ENCODE peak calls at places on chromosomes 5 and 9, in eight cellular contexts. M is AG09309, J is SK-N-SH, H is left ventricle myocardium inferior, S is right lobe of liver, A is kidney epithelial cell, K is AG04450, F is lower lobe of right lung. D is an unnamed sample.

GRCh38 chr9:106936680-106937079 is 73.7 kb downstream of the ZNF462 start:
- DNase-seq in M (no peak), J (no peak), H (no peak), S (no peak), A (no peak), K (no peak), F (no peak), D (no peak)

GRCh38 chr5:72093231-72093630 is 14.0 kb upstream of the MAP1B start:
- DNase-seq in M (no peak), J (no peak), H (no peak), S (no peak), A (no peak), K (no peak), F (no peak), D (no peak)

GRCh38 chr9:33860200-33860871 is 43.4 kb downstream of the UBE2R2 start:
- DNase-seq in M (no peak), J (peak), H (no peak), S (no peak), A (no peak), K (no peak), F (no peak), D (no peak)

GRCh38 chr5:79990205-79990597 is 861 bp downstream of the MTX3 start:
- DNase-seq in M (no peak), J (no peak), H (no peak), S (no peak), A (no peak), K (no peak), F (no peak), D (no peak)

GRCh38 chr5:137146402-137146889 is 352.7 kb downstream of the SPOCK1 start:
- DNase-seq in M (peak), J (no peak), H (no peak), S (no peak), A (peak), K (peak), F (no peak), D (peak)

GRCh38 chr9:98929866-98930265 is 13.8 kb upstream of the COL15A1 start:
- DNase-seq in M (no peak), J (no peak), H (no peak), S (no peak), A (no peak), K (peak), F (no peak), D (no peak)

GRCh38 chr9:18317896-18318295 is 156.1 kb upstream of the ADAMTSL1 start:
- DNase-seq in M (no peak), J (no peak), H (no peak), S (no peak), A (no peak), K (no peak), F (no peak), D (no peak)

GRCh38 chr5:137279631-137280236 is 219.4 kb downstream of the SPOCK1 start:
- DNase-seq in M (no peak), J (no peak), H (no peak), S (no peak), A (no peak), K (no peak), F (no peak), D (no peak)

GRCh38 chr5:174558190-174558589 is 166.2 kb upstream of the MSX2 start:
- DNase-seq in M (no peak), J (no peak), H (no peak), S (no peak), A (no peak), K (no peak), F (no peak), D (no peak)

GRCh38 chr9:117704024-117704575 is at the start of gene TLR4:
- DNase-seq in M (no peak), J (no peak), H (peak), S (peak), A (peak), K (no peak), F (peak), D (peak)

GRCh38 chr5:136731241-136731885 is 366.0 kb upstream of the TRPC7 start:
- DNase-seq in M (peak), J (no peak), H (no peak), S (no peak), A (no peak), K (no peak), F (no peak), D (peak)

GRCh38 chr5:56951946-56952691 is at the start of gene MIER3:
- DNase-seq in M (no peak), J (peak), H (peak), S (peak), A (no peak), K (peak), F (peak), D (peak)

GRCh38 chr5:88883059-88883565 is at the start of gene MEF2C:
- DNase-seq in M (peak), J (peak), H (peak), S (peak), A (no peak), K (peak), F (peak), D (peak)

GRCh38 chr9:134664446-134664845 is 22.8 kb downstream of the COL5A1 start:
- DNase-seq in M (no peak), J (no peak), H (peak), S (no peak), A (no peak), K (no peak), F (no peak), D (no peak)

GRCh38 chr5:80143491-80143890 is 108.3 kb downstream of the THBS4 start:
- DNase-seq in M (no peak), J (no peak), H (no peak), S (no peak), A (no peak), K (no peak), F (no peak), D (no peak)

GRCh38 chr9:29211003-29211584 is 1637.8 kb upstream of the C9orf72 start:
- DNase-seq in M (no peak), J (peak), H (no peak), S (no peak), A (no peak), K (no peak), F (no peak), D (no peak)

GRCh38 chr9:29212590-29213373 is 1639.5 kb upstream of the C9orf72 start:
- DNase-seq in M (no peak), J (peak), H (no peak), S (no peak), A (no peak), K (no peak), F (no peak), D (no peak)

GRCh38 chr9:29213374-29214161 is 1640.3 kb upstream of the C9orf72 start:
- DNase-seq in M (no peak), J (peak), H (no peak), S (no peak), A (no peak), K (no peak), F (no peak), D (no peak)

GRCh38 chr9:29209748-29210276 is 1636.5 kb upstream of the C9orf72 start:
- DNase-seq in M (no peak), J (peak), H (no peak), S (no peak), A (no peak), K (no peak), F (no peak), D (no peak)

DNA sequence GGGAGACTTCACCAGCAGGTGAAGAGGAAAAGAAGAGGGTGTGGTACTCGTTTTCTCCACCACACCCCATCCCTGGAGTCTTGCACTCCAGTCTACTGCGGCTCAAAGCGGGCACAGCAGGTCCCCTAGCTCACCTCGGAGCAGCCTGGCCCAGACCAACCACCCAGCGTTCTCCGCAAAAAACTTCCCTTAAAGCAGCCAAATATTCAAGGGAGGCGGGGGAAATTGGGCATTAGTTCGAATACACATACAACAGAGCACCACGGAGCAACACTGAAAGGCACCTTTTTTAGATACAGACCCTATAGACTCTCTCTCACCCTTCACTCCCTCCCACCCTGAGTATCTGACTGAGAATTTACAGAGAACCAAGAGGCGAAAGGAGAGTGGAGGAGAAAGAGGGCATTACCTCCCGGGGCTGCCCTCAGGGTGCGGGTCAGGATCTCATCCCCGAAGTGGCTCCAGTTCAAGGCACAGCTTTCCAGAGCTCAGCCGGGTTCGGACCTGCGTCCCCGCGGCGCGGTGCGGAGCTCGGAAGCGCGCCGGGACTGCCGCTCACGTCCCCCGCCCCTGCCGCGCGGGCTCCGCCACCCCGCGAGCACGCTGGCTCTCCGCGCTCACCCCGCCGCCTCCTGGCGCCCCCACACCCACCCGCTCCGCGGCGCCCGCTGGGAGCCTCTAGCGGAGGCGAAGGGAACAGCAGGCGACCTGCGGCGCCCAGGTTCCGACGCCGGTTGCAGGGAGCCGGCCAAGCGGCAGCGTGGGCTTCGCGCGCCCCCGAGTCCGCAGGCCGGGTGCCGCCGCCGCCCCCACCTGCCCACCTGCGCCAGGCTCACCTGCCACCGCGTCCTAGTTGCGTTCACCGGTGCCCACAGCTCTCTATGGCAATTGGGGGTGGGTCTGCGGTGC is 1638.7 kb upstream of the C9orf72 start:
- DNase-seq in M (no peak), J (peak), H (no peak), S (peak), A (no peak), K (no peak), F (peak), D (no peak)
- H3K4me3 ChIP-seq in M (no peak), J (peak), H (peak), S (peak), A (peak), K (no peak), F (peak), D (peak)

DNA sequence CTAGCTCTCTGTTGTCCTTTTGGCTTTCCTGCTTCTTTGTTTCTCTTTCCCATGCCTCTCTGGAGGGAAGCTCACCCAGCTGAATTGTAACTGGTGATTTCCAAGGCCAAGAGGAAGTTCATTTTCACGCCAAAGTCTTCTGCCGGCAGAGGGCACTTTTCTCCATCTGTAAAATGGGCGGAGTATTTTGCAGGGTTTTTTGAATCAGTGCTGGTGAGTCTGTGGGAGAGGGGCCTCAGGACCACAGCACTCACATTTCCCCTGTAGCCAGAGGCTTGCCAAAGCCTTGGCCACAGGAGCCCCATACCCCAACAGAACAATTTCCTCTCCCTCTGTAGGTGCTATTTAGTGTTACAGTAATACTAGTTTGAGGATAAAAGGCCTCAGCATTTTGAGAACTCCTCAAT is 42.3 kb upstream of the MATR3 start:
- DNase-seq in M (no peak), J (no peak), H (no peak), S (no peak), A (no peak), K (no peak), F (no peak), D (no peak)
- TF ChIP-seq CTCF in M (peak), J (peak), H (peak), S (no peak), A (no peak), K (peak), F (peak), D (no peak)

GRCh38 chr5:11904270-11904906 is at the start of gene CTNND2:
- DNase-seq in M (no peak), J (peak), H (no peak), S (peak), A (no peak), K (no peak), F (peak), D (peak)
- H3K4me3 ChIP-seq in M (no peak), J (peak), H (peak), S (peak), A (peak), K (no peak), F (peak), D (peak)

DNA sequence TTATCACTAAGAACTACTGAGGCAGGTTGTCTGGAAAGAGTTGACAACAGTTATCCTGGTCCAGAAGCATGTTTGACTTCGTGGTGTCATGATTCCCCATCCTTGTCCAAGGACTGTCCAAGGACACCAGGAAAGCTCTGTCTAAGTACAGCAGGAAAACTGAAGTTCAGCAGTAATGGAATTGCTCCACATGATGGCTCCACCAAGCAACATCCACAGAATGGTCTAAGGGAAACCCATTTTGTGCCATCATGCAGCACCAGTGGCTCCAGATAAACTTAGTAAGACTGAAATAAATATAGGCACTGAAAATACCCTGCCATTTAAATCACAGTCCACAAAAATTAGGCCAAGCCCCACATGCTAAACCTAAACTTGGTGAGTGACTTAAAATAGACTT is 192.8 kb downstream of the CDH18 start:
- DNase-seq in M (peak), J (no peak), H (no peak), S (no peak), A (no peak), K (peak), F (no peak), D (no peak)
- TF ChIP-seq CTCF in M (peak), J (peak), H (no peak), S (no peak), A (peak), K (peak), F (no peak), D (peak)

DNA sequence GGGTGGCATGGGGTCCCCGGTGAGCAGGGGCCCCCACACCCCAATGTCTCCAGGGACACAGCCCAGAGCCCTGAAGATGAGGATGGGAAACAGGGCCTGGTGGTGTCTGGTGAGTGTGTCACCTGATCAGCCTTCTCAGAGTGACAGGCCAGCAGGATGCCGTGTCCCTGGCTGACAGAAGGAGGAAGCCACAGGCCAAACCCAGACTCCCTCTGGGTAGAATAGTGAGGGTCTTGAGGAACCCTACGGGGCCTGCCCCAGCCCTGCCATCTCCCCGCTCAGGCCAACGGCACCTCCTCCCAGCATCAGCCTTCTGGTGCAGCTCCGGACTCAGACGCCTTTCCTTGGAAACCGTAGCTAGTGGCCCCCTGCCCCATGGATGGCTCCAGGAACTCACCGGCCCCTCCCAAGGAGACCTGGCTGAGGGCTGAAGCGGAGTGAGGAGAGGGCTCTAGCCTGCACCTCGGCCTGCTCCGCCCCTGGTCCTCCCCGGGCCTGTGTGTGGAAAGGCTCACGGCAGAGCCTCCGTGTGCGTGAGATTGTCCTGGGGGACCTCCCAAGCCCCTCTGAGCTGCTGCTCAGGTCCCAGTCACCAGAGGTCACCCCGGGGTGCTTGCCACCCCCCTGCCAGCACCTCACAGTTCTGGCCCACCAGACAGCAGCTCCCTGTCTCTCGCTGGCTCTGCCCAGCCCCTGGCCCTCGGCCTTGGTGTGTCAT is 6.0 kb downstream of the RALGDS start:
- DNase-seq in M (no peak), J (no peak), H (peak), S (peak), A (no peak), K (no peak), F (peak), D (no peak)
- H3K4me3 ChIP-seq in M (no peak), J (no peak), H (peak), S (no peak), A (no peak), K (no peak), F (no peak), D (no peak)

GRCh38 chr9:73565026-73565425 is 413.4 kb downstream of the ANXA1 start:
- DNase-seq in M (no peak), J (no peak), H (no peak), S (no peak), A (no peak), K (no peak), F (no peak), D (peak)

GRCh38 chr9:73566627-73567026 is 415.0 kb downstream of the ANXA1 start:
- DNase-seq in M (no peak), J (no peak), H (no peak), S (no peak), A (no peak), K (no peak), F (no peak), D (no peak)

GRCh38 chr9:73565833-73566465 is 414.3 kb downstream of the ANXA1 start:
- DNase-seq in M (no peak), J (no peak), H (no peak), S (peak), A (peak), K (no peak), F (no peak), D (peak)
- TF ChIP-seq CTCF in M (no peak), J (peak), H (peak), S (peak), A (peak), K (no peak), F (peak), D (peak)

DNA sequence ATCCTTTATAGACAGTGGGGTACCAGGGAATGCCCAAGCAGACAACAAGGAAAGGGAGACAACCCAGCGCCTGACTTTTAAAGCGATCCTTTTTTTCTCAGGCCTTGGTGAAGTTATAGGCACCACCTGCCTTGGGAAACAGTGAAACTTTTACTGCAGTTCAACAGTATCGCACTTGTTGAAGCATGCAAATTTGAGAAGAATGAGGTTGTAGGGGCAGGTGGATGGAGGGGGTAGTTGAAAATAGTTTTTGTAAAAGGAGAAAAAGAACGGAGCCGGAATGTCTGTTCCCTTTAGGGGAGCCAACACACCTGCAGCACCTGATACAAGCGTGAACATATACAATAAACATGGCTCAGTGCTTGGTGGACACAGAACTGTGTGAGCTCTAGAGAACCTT is 190.2 kb upstream of the NR3C1 start:
- DNase-seq in M (no peak), J (no peak), H (no peak), S (no peak), A (no peak), K (no peak), F (no peak), D (no peak)
- H3K4me3 ChIP-seq in M (no peak), J (no peak), H (no peak), S (no peak), A (no peak), K (no peak), F (no peak), D (no peak)

D was measured in astrocyte of the cerebellum.